ENCODE peak calls at places on chromosome 12, in seven cellular contexts. P is psoas muscle, T is kidney, M is fibroblast of pulmonary artery, K is RWPE1, J is GM10248, Z is nephron progenitor cell. D is an unnamed sample.

GRCh38 chr12:116015525-116015924 is 262.0 kb downstream of the MED13L start:
- DNase-seq in P (no peak), M (peak; percentile 76), J (peak; percentile 17), Z (no peak), T (no peak), K (peak; percentile 15), D (no peak)

GRCh38 chr12:9760699-9761406 is at the start of gene CD69:
- DNase-seq in M (no peak), P (no peak), J (peak; percentile 42), Z (no peak), T (no peak), K (no peak), D (no peak)

GRCh38 chr12:63083046-63083445 is 68.0 kb downstream of the AVPR1A start:
- DNase-seq in K (no peak), T (no peak), Z (no peak), M (no peak), P (no peak), J (no peak), D (no peak)

GRCh38 chr12:53952871-53953734 is 1.6 kb upstream of the HOXC12 start:
- DNase-seq in K (peak; percentile 67), Z (no peak), P (no peak), J (no peak), M (no peak), T (no peak), D (no peak)

GRCh38 chr12:121789233-121789781 is 4.2 kb downstream of the RHOF start:
- DNase-seq in P (no peak), Z (no peak), M (no peak), J (no peak), T (peak; percentile 81), K (no peak), D (no peak)

GRCh38 chr12:5506295-5506694 is 74.4 kb downstream of the NTF3 start:
- DNase-seq in J (no peak), Z (no peak), T (no peak), M (no peak), P (no peak), K (no peak), D (no peak)

GRCh38 chr12:19410211-19410610 is 29.1 kb upstream of the AEBP2 start:
- DNase-seq in J (no peak), K (no peak), T (no peak), M (no peak), P (no peak), Z (no peak), D (no peak)

GRCh38 chr12:93468008-93468371 is 676 bp downstream of the MRPL42 start:
- DNase-seq in P (no peak), J (no peak), K (no peak), T (no peak), M (no peak), Z (no peak), D (no peak)

GRCh38 chr12:116092776-116093175 is 184.7 kb downstream of the MED13L start:
- DNase-seq in Z (no peak), T (no peak), P (no peak), J (no peak), M (no peak), K (no peak), D (no peak)

GRCh38 chr12:1801285-1801975 is 18.9 kb upstream of the LRTM2 start:
- DNase-seq in K (no peak), J (no peak), P (no peak), T (no peak), M (no peak), Z (no peak), D (peak; percentile 62)

GRCh38 chr12:49400304-49400703 is 33.0 kb downstream of the SPATS2 start:
- DNase-seq in K (no peak), M (no peak), T (no peak), P (no peak), J (no peak), Z (no peak), D (no peak)

GRCh38 chr12:4809013-4809448 is 88.8 kb downstream of the GALNT8 start:
- DNase-seq in T (no peak), M (no peak), P (peak; percentile 48), K (no peak), Z (peak; percentile 73), J (peak; percentile 31), D (no peak)

GRCh38 chr12:88663001-88663400 is 82.7 kb upstream of the KITLG start:
- DNase-seq in K (no peak), P (no peak), J (no peak), M (peak; percentile 52), Z (no peak), T (no peak), D (no peak)

GRCh38 chr12:81758421-81759214 is 532 bp downstream of the PPFIA2 start:
- DNase-seq in Z (peak; percentile 49), K (no peak), M (peak; percentile 27), J (peak; percentile 4), P (peak; percentile 16), T (peak; percentile 74), D (peak; percentile 73)

GRCh38 chr12:97595936-97596335 is 133.3 kb downstream of the RMST start:
- DNase-seq in P (no peak), T (no peak), K (peak; percentile 56), Z (no peak), M (no peak), J (no peak), D (no peak)

GRCh38 chr12:54352022-54352531 is 12.2 kb downstream of the GPR84 start:
- DNase-seq in J (no peak), M (peak; percentile 48), T (peak; percentile 89), Z (peak; percentile 80), P (peak; percentile 46), K (no peak), D (no peak)

GRCh38 chr12:34394211-34395055 is 372.1 kb downstream of the ALG10 start:
- DNase-seq in M (no peak), P (peak; percentile 6), T (peak; percentile 35), K (no peak), Z (no peak), J (peak; percentile 5), D (peak; percentile 51)

GRCh38 chr12:101490286-101490920 is 15.3 kb downstream of the SPIC start:
- DNase-seq in M (peak; percentile 2), P (no peak), J (peak; percentile 34), Z (peak; percentile 14), K (peak; percentile 29), T (no peak), D (no peak)

GRCh38 chr12:6635375-6635855 is 344 bp downstream of the LPAR5 start:
- DNase-seq in M (no peak), J (peak; percentile 71), Z (no peak), P (no peak), K (no peak), T (no peak), D (no peak)

GRCh38 chr12:95623554-95624170 is 72.4 kb upstream of the USP44 start:
- DNase-seq in P (peak; percentile 42), J (peak; percentile 64), M (peak; percentile 93), K (peak; percentile 70), Z (peak; percentile 70), T (peak; percentile 86), D (no peak)

GRCh38 chr12:6182279-6182898 is 17.8 kb upstream of the CD9 start:
- DNase-seq in Z (no peak), T (peak; percentile 87), M (peak; percentile 88), P (peak; percentile 33), J (no peak), K (peak; percentile 52), D (no peak)

GRCh38 chr12:2284321-2284813 is 231.6 kb downstream of the CACNA1C start:
- DNase-seq in P (no peak), M (peak; percentile 78), Z (no peak), K (no peak), T (no peak), J (no peak), D (no peak)

GRCh38 chr12:71768900-71769299 is 14.2 kb downstream of the RAB21 start:
- DNase-seq in T (no peak), M (no peak), K (no peak), Z (no peak), J (no peak), P (no peak), D (no peak)

GRCh38 chr12:10101648-10102220 is 2.9 kb upstream of the CLEC1A start:
- DNase-seq in M (no peak), K (no peak), T (no peak), J (no peak), P (no peak), Z (no peak), D (no peak)

GRCh38 chr12:93379432-93380308 is 1.9 kb downstream of the NUDT4 start:
- DNase-seq in T (no peak), J (no peak), P (no peak), M (no peak), Z (no peak), K (no peak), D (no peak)

GRCh38 chr12:91618281-91618680 is 435.7 kb upstream of the DCN start:
- DNase-seq in J (no peak), T (no peak), K (no peak), M (no peak), P (no peak), Z (no peak), D (no peak)

GRCh38 chr12:4825139-4825858 is 84.4 kb upstream of the KCNA1 start:
- DNase-seq in M (peak; percentile 7), K (no peak), J (no peak), Z (no peak), P (no peak), T (no peak), D (no peak)

GRCh38 chr12:107402041-107403022 is 283.3 kb upstream of the PWP1 start:
- DNase-seq in J (peak; percentile 45), M (peak; percentile 76), Z (peak; percentile 60), P (no peak), K (peak; percentile 70), T (no peak), D (no peak)
- TF ChIP-seq CTCF in J (peak; percentile 61), M (peak; percentile 76), Z (peak; percentile 60), P (peak; percentile 8), K (peak; percentile 74), T (peak; percentile 64), D (peak; percentile 80)

GRCh38 chr12:132869551-132869950 is 17.9 kb downstream of the CHFR start:
- DNase-seq in P (no peak), T (peak; percentile 42), K (no peak), J (no peak), Z (no peak), M (no peak), D (no peak)
- TF ChIP-seq CTCF in P (no peak), T (no peak), K (no peak), J (no peak), Z (no peak), M (no peak), D (no peak)

GRCh38 chr12:104985206-104985605 is 910 bp upstream of the NOPCHAP1 start:
- DNase-seq in M (no peak), Z (no peak), J (no peak), T (no peak), P (no peak), K (no peak), D (no peak)
- TF ChIP-seq CTCF in M (no peak), Z (no peak), J (no peak), T (no peak), P (no peak), K (no peak), D (peak; percentile 4)

DNA sequence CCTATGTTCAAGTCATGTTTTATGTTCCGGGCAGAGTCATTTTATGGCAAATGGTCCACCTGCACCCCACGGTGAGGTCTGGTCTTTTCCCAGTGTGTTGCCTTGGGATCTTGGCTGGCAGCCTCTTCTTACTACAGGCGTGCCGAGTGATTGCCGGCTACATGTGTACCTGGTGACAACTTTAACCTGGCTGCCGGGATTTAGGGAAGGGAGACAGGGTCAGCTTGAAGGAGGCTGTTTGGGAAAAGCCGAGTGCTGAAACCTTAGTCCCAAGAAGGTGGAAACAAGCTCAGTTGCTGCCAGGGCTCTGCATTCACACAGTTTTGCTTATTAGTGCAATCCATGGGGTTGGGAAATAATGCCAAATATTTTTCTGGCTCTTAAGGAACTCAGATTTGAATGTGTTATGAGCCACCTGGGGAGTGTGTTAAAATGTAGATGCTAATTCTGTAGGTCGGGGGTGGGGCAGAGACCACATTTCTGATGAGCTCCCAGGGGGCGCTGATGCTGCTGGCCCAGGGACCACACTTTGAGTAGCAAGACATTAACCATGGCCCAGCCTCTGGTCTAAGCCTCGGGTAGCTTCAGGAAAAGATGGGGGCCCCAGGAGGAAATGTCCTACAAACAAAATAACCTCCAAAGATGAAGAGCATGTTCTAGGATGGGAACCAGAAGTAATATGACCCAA is 179.6 kb downstream of the TBX5 start:
- DNase-seq in P (no peak), K (no peak), M (no peak), J (no peak), Z (no peak), T (no peak), D (no peak)
- TF ChIP-seq CTCF in P (no peak), K (no peak), M (no peak), J (no peak), Z (no peak), T (no peak), D (no peak)

D was measured in type B pancreatic cell.